ENCODE peak calls at places on chromosomes 13 and 19, in five cellular contexts. W is spleen, E is HFFc6, Y is uterus, B is bronchial epithelial cell. F is an unnamed sample.

GRCh38 chr19:49014870-49015255 is 2.0 kb downstream of the LHB start:
- DNase-seq in B (no peak), Y (no peak), E (no peak), W (no peak), F (no peak)

GRCh38 chr19:677201-677600 is 1.0 kb downstream of the FSTL3 start:
- DNase-seq in Y (peak; percentile 86), B (peak; percentile 67), E (peak; percentile 66), W (no peak), F (no peak)

GRCh38 chr19:13026478-13026999 is 31.3 kb downstream of the NFIX start:
- DNase-seq in B (peak; percentile 60), W (no peak), E (peak; percentile 23), Y (no peak), F (no peak)

GRCh38 chr13:110472904-110473563 is 88.5 kb downstream of the RAB20 start:
- DNase-seq in B (no peak), E (no peak), W (no peak), Y (no peak), F (no peak)

GRCh38 chr19:58366576-58367430 is 4.3 kb upstream of the ZNF497 start:
- DNase-seq in W (no peak), B (no peak), E (no peak), Y (no peak), F (no peak)

GRCh38 chr13:78032132-78032531 is 113.5 kb upstream of the EDNRB start:
- DNase-seq in Y (no peak), B (no peak), E (no peak), W (no peak), F (no peak)

GRCh38 chr13:109778102-109778542 is 8.3 kb downstream of the IRS2 start:
- DNase-seq in Y (no peak), W (no peak), B (peak; percentile 90), E (no peak), F (no peak)

GRCh38 chr13:113187263-113187669 is 21.2 kb downstream of the PCID2 start:
- DNase-seq in B (peak; percentile 99), W (no peak), E (peak; percentile 100), Y (peak; percentile 71), F (no peak)

GRCh38 chr19:48999481-49000325 is 6.0 kb downstream of the RUVBL2 start:
- DNase-seq in B (peak; percentile 57), Y (no peak), E (peak; percentile 50), W (peak; percentile 87), F (peak; percentile 72)

GRCh38 chr19:41912899-41913475 is 15.3 kb downstream of the ERFL start:
- DNase-seq in Y (no peak), B (no peak), W (no peak), E (no peak), F (no peak)

GRCh38 chr19:3289971-3290569 is 65.6 kb downstream of the CELF5 start:
- DNase-seq in E (no peak), W (no peak), Y (no peak), B (peak; percentile 17), F (no peak)

GRCh38 chr13:87344176-87344575 is 327.0 kb upstream of the SLITRK5 start:
- DNase-seq in W (no peak), E (no peak), B (peak; percentile 20), Y (no peak), F (no peak)

GRCh38 chr19:4567584-4568071 is 8.1 kb upstream of the SEMA6B start:
- DNase-seq in Y (no peak), B (peak; percentile 28), E (peak; percentile 29), W (peak; percentile 88), F (peak; percentile 72)

GRCh38 chr13:31282741-31283455 is 83.1 kb downstream of the B3GLCT start:
- DNase-seq in E (no peak), B (peak; percentile 5), W (no peak), Y (no peak), F (no peak)

GRCh38 chr13:49082653-49083536 is 107.2 kb downstream of the FNDC3A start:
- DNase-seq in E (peak; percentile 81), Y (no peak), B (peak; percentile 98), W (no peak), F (peak; percentile 42)

GRCh38 chr13:75740008-75740407 is 103.9 kb downstream of the LMO7 start:
- DNase-seq in Y (no peak), W (no peak), E (no peak), B (no peak), F (no peak)

GRCh38 chr19:41350735-41351338 is 2.9 kb downstream of the TGFB1 start:
- DNase-seq in Y (no peak), W (no peak), E (no peak), B (peak; percentile 44), F (no peak)

GRCh38 chr19:49017666-49018351 is 918 bp upstream of the LHB start:
- DNase-seq in Y (no peak), B (no peak), E (peak; percentile 22), W (peak; percentile 90), F (peak; percentile 86)

GRCh38 chr19:48698046-48698445 is 2.3 kb downstream of the FUT2 start:
- DNase-seq in W (no peak), B (peak; percentile 44), E (peak; percentile 38), Y (no peak), F (no peak)

GRCh38 chr13:94327318-94327717 is 152.2 kb downstream of the DCT start:
- DNase-seq in B (no peak), E (no peak), W (no peak), Y (no peak), F (peak; percentile 58)

GRCh38 chr13:25085125-25085742 is 10.7 kb upstream of the PABPC3 start:
- DNase-seq in Y (no peak), E (peak; percentile 25), W (no peak), B (peak; percentile 43), F (peak; percentile 63)

GRCh38 chr19:7004313-7004931 is 16.8 kb downstream of the MBD3L2B start:
- DNase-seq in Y (no peak), E (peak; percentile 26), B (peak; percentile 19), W (no peak), F (peak; percentile 38)
- TF ChIP-seq CTCF in Y (no peak), E (peak; percentile 77), B (peak; percentile 48), W (no peak), F (peak; percentile 42)

GRCh38 chr19:44636439-44637389 is 7.0 kb upstream of the PVR start:
- DNase-seq in W (no peak), B (no peak), E (no peak), Y (no peak), F (no peak)
- TF ChIP-seq CTCF in W (no peak), B (no peak), E (no peak), Y (no peak), F (no peak)

GRCh38 chr19:14686411-14686810 is 3.4 kb upstream of the ZNF333 start:
- DNase-seq in Y (no peak), E (peak; percentile 4), W (no peak), B (peak; percentile 35), F (no peak)
- TF ChIP-seq CTCF in Y (no peak), E (peak; percentile 74), W (peak; percentile 57), B (peak; percentile 17), F (peak; percentile 39)

GRCh38 chr13:26186141-26186870 is 35.8 kb downstream of the RNF6 start:
- DNase-seq in W (peak; percentile 98), B (peak; percentile 82), E (peak; percentile 82), Y (peak; percentile 83), F (peak; percentile 89)
- TF ChIP-seq CTCF in W (peak; percentile 76), B (peak; percentile 71), E (peak; percentile 69), Y (peak; percentile 32), F (peak; percentile 54)

DNA sequence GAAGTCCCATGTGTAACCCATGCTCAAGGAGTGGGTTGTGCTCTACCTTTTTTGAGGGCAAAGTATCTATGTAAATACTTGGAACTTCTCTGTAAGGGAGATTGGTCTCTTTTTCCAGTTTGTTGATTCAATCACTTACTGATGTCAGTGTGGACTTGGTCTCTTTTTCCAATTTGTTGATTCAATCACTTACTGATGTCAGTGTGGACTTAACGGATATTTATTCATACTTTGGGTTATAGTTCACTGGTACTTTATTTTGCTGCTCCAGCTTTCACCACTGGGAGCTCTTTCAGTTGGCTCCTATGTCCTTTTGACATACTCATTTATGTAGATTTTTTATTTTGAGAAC is 36.4 kb downstream of the COG3 start:
- DNase-seq in Y (no peak), B (no peak), W (no peak), E (no peak), F (no peak)
- TF ChIP-seq CTCF in Y (no peak), B (no peak), W (no peak), E (peak; percentile 31), F (no peak)